ENCODE peak calls at places on chromosomes 16 and 17, in eight cellular contexts. L is heart right ventricle; Q is aorta; X is mesenchymal stem cell; H is CD8-positive, alpha-beta T cell; S is HCT116; A is heart left ventricle; G is SJSA1. N is an unnamed sample. For H3K36me3, the result is how much of the 10 kb centered on the place peaks cover.

GRCh38 chr16:86880316-86881117 is 302.2 kb downstream of the FOXL1 start:
- DNase-seq in L (no peak), Q (no peak), X (peak), H (no peak), S (no peak), A (no peak), G (no peak), N (no peak)

GRCh38 chr17:45081046-45081703 is 20.1 kb downstream of the NMT1 start:
- DNase-seq in L (no peak), Q (no peak), X (no peak), H (no peak), S (no peak), A (no peak), G (no peak), N (no peak)

GRCh38 chr16:15705064-15705565 is 55.1 kb downstream of the NDE1 start:
- DNase-seq in L (no peak), Q (no peak), X (no peak), H (no peak), S (no peak), A (no peak), G (no peak), N (no peak)

GRCh38 chr16:84284168-84284722 is 10.4 kb upstream of the WFDC1 start:
- DNase-seq in L (peak), Q (no peak), X (peak), H (no peak), S (no peak), A (peak), G (peak), N (no peak)

GRCh38 chr17:18968945-18969887 is 17.3 kb downstream of the SLC5A10 start:
- DNase-seq in L (no peak), Q (no peak), X (no peak), H (no peak), S (no peak), A (no peak), G (no peak), N (no peak)

GRCh38 chr17:13600475-13601316 is 1.0 kb downstream of the HS3ST3A1 start:
- DNase-seq in L (peak), Q (peak), X (peak), H (no peak), S (no peak), A (peak), G (peak), N (no peak)

GRCh38 chr16:85863384-85863774 is 35.6 kb upstream of the IRF8 start:
- DNase-seq in L (no peak), Q (no peak), X (no peak), H (no peak), S (no peak), A (no peak), G (peak), N (no peak)

GRCh38 chr17:80774146-80774545 is 217.5 kb upstream of the CHMP6 start:
- DNase-seq in L (no peak), Q (no peak), X (no peak), H (no peak), S (no peak), A (no peak), G (no peak), N (no peak)

GRCh38 chr17:57086069-57086930 is 1.3 kb downstream of the AKAP1 start:
- DNase-seq in L (peak), Q (peak), X (peak), H (no peak), S (no peak), A (peak), G (no peak), N (peak)

GRCh38 chr16:23835390-23836077 is at the start of gene PRKCB:
- DNase-seq in L (peak), Q (peak), X (peak), H (peak), S (no peak), A (peak), G (peak), N (peak)

GRCh38 chr16:726438-727290 is at the start of the genes CCDC78 and HAGHL:
- DNase-seq in L (peak), Q (peak), X (peak), H (peak), S (no peak), A (peak), G (no peak), N (peak)

GRCh38 chr17:35684046-35684802 is 47.2 kb upstream of the RASL10B start:
- DNase-seq in L (no peak), Q (no peak), X (peak), H (no peak), S (no peak), A (no peak), G (no peak), N (peak)

GRCh38 chr17:40432864-40433528 is 10.3 kb upstream of the IGFBP4 start:
- DNase-seq in L (no peak), Q (peak), X (peak), H (no peak), S (no peak), A (peak), G (no peak), N (no peak)

GRCh38 chr17:66799839-66800537 is 34.9 kb upstream of the CACNG5 start:
- DNase-seq in L (no peak), Q (no peak), X (no peak), H (no peak), S (no peak), A (peak), G (no peak), N (no peak)

GRCh38 chr16:87538594-87538993 is 45.8 kb upstream of the ZCCHC14 start:
- DNase-seq in L (no peak), Q (peak), X (no peak), H (no peak), S (no peak), A (no peak), G (no peak), N (no peak)

GRCh38 chr17:66638707-66639479 is 196.0 kb upstream of the CACNG5 start:
- DNase-seq in L (no peak), Q (no peak), X (no peak), H (no peak), S (no peak), A (no peak), G (no peak), N (no peak)

GRCh38 chr16:51756447-51757123 is 605.5 kb upstream of the SALL1 start:
- DNase-seq in L (no peak), Q (no peak), X (no peak), H (no peak), S (no peak), A (no peak), G (no peak), N (no peak)

GRCh38 chr16:25786748-25787147 is 95.0 kb downstream of the HS3ST4 start:
- DNase-seq in L (no peak), Q (no peak), X (no peak), H (no peak), S (no peak), A (no peak), G (no peak), N (no peak)

GRCh38 chr16:12703935-12704334 is 99.8 kb downstream of the CPPED1 start:
- DNase-seq in L (no peak), Q (no peak), X (no peak), H (no peak), S (no peak), A (no peak), G (no peak), N (no peak)

GRCh38 chr17:81151039-81151677 is 14.1 kb upstream of the PVALEF start:
- DNase-seq in L (no peak), Q (no peak), X (no peak), H (no peak), S (no peak), A (peak), G (no peak), N (no peak)

GRCh38 chr16:1645914-1646525 is 32.1 kb upstream of the JPT2 start:
- DNase-seq in L (no peak), Q (no peak), X (peak), H (peak), S (no peak), A (no peak), G (no peak), N (peak)

GRCh38 chr17:31508310-31509094 is 117.0 kb downstream of the RAB11FIP4 start:
- DNase-seq in L (no peak), Q (no peak), X (no peak), H (peak), S (no peak), A (no peak), G (no peak), N (no peak)

GRCh38 chr17:1727258-1727789 is 2.8 kb downstream of the WDR81 start:
- DNase-seq in L (no peak), Q (no peak), X (no peak), H (no peak), S (no peak), A (no peak), G (no peak), N (no peak)

GRCh38 chr16:69179255-69180010 is 7.5 kb upstream of the SNTB2 start:
- DNase-seq in L (peak), Q (no peak), X (peak), H (no peak), S (no peak), A (peak), G (no peak), N (peak)

GRCh38 chr17:39069114-39069756 is 82.2 kb downstream of the PLXDC1 start:
- DNase-seq in L (no peak), Q (no peak), X (peak), H (no peak), S (no peak), A (no peak), G (no peak), N (peak)

GRCh38 chr17:8372422-8372821 is 4.1 kb downstream of the KRABD2 start:
- DNase-seq in L (no peak), Q (no peak), X (no peak), H (no peak), S (no peak), A (no peak), G (no peak), N (no peak)

GRCh38 chr16:54325616-54326265 is 39.2 kb upstream of the IRX3 start:
- DNase-seq in L (no peak), Q (no peak), X (no peak), H (no peak), S (no peak), A (no peak), G (no peak), N (no peak)

GRCh38 chr17:3335876-3336275 is 37.7 kb upstream of the OR3A1 start:
- DNase-seq in L (no peak), Q (no peak), X (no peak), H (no peak), S (peak), A (no peak), G (no peak), N (peak)

GRCh38 chr17:37747222-37747621 is 2.4 kb upstream of the HNF1B start:
- DNase-seq in L (no peak), Q (no peak), X (no peak), H (no peak), S (no peak), A (no peak), G (no peak), N (no peak)

GRCh38 chr16:84700518-84701277 is 898 bp downstream of the USP10 start:
- DNase-seq in L (no peak), Q (no peak), X (peak), H (peak), S (no peak), A (no peak), G (no peak), N (peak)

GRCh38 chr17:78895322-78895721 is 7.7 kb downstream of the CEP295NL start:
- DNase-seq in L (no peak), Q (no peak), X (no peak), H (no peak), S (no peak), A (no peak), G (no peak), N (no peak)
- H3K36me3 ChIP-seq in L (under half), Q (under half), X (half or more), H (under half), S (under half), A (under half), G (under half), N (under half)

GRCh38 chr16:19700319-19700781 is 17.7 kb downstream of the KNOP1 start:
- DNase-seq in L (no peak), Q (peak), X (peak), H (no peak), S (no peak), A (no peak), G (peak), N (no peak)
- H3K27ac ChIP-seq in L (peak), Q (no peak), X (peak), H (no peak), S (no peak), A (peak), G (peak), N (no peak)

DNA sequence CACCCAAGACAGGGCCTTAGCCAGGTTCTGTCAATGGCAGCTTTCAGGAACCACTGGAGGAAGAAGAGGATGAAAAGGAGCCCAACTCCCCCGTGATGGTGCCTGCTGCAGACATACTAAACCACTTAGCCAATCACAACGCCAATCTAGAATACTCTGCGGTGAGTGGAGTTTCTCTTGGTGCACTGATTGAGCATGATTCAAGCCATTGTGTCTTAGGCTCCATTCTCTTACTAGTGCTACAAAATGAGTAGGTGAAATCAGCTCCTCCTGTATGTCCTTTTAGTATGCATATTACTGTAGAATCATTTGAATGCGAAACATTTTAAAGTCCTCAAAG is 1.4 kb downstream of the SETD6 start:
- DNase-seq in L (no peak), Q (no peak), X (no peak), H (no peak), S (no peak), A (no peak), G (no peak), N (no peak)
- H3K4me3 ChIP-seq in L (no peak), Q (no peak), X (peak), H (no peak), S (peak), A (no peak), G (no peak), N (peak)

GRCh38 chr16:46691720-46692119 is 2.3 kb downstream of the ORC6 start:
- DNase-seq in L (no peak), Q (no peak), X (peak), H (no peak), S (no peak), A (no peak), G (no peak), N (no peak)
- H3K36me3 ChIP-seq in L (under half), Q (under half), X (under half), H (under half), S (under half), A (under half), G (half or more), N (under half)

GRCh38 chr17:41735744-41736143 is 1.3 kb upstream of the HAP1 start:
- DNase-seq in L (no peak), Q (no peak), X (no peak), H (no peak), S (no peak), A (no peak), G (no peak), N (no peak)

GRCh38 chr17:41737680-41738023 is 3.2 kb upstream of the HAP1 start:
- DNase-seq in L (no peak), Q (no peak), X (no peak), H (no peak), S (no peak), A (no peak), G (no peak), N (no peak)

GRCh38 chr17:41738077-41738800 is 3.8 kb upstream of the HAP1 start:
- DNase-seq in L (peak), Q (peak), X (peak), H (peak), S (peak), A (peak), G (peak), N (peak)

GRCh38 chr17:41738801-41739112 is 4.3 kb upstream of the HAP1 start:
- DNase-seq in L (no peak), Q (no peak), X (no peak), H (no peak), S (no peak), A (no peak), G (no peak), N (no peak)

DNA sequence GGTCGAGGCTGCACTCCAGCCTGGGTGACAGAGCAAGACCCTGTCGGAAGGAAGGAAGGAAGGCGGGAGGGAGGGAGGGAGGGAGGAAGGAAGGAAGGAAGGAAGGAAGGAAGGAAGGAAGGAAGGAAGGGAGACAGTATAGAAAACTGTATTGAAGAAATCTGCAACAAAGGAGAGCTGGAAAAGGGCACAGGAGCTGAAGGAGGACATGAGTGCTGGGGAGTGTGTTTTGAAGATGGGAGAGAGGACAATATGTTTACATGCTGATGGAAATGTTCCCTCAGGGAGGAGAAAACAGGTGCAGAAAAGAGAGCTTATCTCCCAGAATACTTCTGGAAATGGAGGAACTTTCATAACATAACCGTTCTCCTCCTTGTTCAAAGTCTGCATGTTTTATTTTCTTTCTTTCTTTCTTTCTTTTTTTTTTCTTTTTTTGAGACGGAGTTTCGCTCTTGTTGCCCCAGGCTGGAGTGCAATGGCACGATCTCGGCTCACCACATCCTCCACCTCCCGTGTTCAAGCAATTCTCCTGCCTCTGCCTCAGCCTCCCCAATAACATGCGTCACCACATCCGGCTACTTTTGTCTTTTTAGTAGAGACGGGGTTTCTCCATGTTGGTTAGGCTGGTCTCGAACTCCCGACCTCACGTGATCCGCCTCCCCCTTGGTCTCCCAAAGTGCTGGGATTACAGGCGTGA is 2.7 kb upstream of the HAP1 start:
- DNase-seq in L (no peak), Q (no peak), X (no peak), H (no peak), S (no peak), A (no peak), G (no peak), N (no peak)
- H3K27ac ChIP-seq in L (no peak), Q (no peak), X (no peak), H (no peak), S (no peak), A (no peak), G (no peak), N (no peak)

GRCh38 chr17:29138991-29139682 is 41.1 kb downstream of the MYO18A start:
- DNase-seq in L (peak), Q (no peak), X (no peak), H (no peak), S (no peak), A (peak), G (no peak), N (no peak)

GRCh38 chr17:29141484-29141835 is 38.7 kb downstream of the MYO18A start:
- DNase-seq in L (no peak), Q (no peak), X (no peak), H (no peak), S (no peak), A (no peak), G (no peak), N (no peak)

GRCh38 chr17:29138184-29138955 is 41.8 kb downstream of the MYO18A start:
- DNase-seq in L (no peak), Q (no peak), X (no peak), H (peak), S (no peak), A (peak), G (no peak), N (no peak)

GRCh38 chr17:29140631-29141483 is 39.3 kb downstream of the MYO18A start:
- DNase-seq in L (no peak), Q (no peak), X (peak), H (peak), S (no peak), A (peak), G (no peak), N (peak)

GRCh38 chr17:29140051-29140582 is 40.1 kb downstream of the MYO18A start:
- DNase-seq in L (peak), Q (peak), X (peak), H (peak), S (no peak), A (peak), G (no peak), N (peak)
- H3K4me3 ChIP-seq in L (peak), Q (peak), X (peak), H (peak), S (no peak), A (peak), G (no peak), N (no peak)

N was measured in A673.